ENCODE peak calls at places on chromosomes 3 and 15, in five cellular contexts. One of them, this sample, is unnamed.

GRCh38 chr3:44056446-44057240 is 185.0 kb upstream of the TOPAZ1 start:
- DNase-seq in ureter: no peak
- DNase-seq in AG20443: no peak
- DNase-seq in mesendoderm: no peak
- DNase-seq in GM12865: no peak
- DNase-seq in this sample: no peak

GRCh38 chr3:177212278-177212610 is 15.0 kb upstream of the TBL1XR1 start:
- DNase-seq in ureter: no peak
- DNase-seq in mesendoderm: no peak
- DNase-seq in AG20443: no peak
- DNase-seq in GM12865: no peak
- DNase-seq in this sample: no peak

GRCh38 chr15:35618260-35619188 is 72.6 kb upstream of the DPH6 start:
- DNase-seq in GM12865: no peak
- DNase-seq in ureter: no peak
- DNase-seq in mesendoderm: no peak
- DNase-seq in AG20443: no peak
- DNase-seq in this sample: no peak

GRCh38 chr15:79617071-79617470 is 184.9 kb downstream of the MINAR1 start:
- DNase-seq in mesendoderm: no peak
- DNase-seq in GM12865: no peak
- DNase-seq in ureter: no peak
- DNase-seq in AG20443: no peak
- DNase-seq in this sample: no peak

GRCh38 chr3:184725176-184725575 is 13.3 kb upstream of the MAGEF1 start:
- DNase-seq in ureter: no peak
- DNase-seq in AG20443: no peak
- DNase-seq in GM12865: no peak
- DNase-seq in mesendoderm: peak; percentile 46
- DNase-seq in this sample: no peak

GRCh38 chr3:196643201-196643749 is 3.8 kb downstream of the NRROS start:
- DNase-seq in GM12865: peak; percentile 95
- DNase-seq in mesendoderm: no peak
- DNase-seq in AG20443: no peak
- DNase-seq in ureter: no peak
- DNase-seq in this sample: no peak

GRCh38 chr3:147758786-147759185 is 349.6 kb downstream of the ZIC1 start:
- DNase-seq in mesendoderm: no peak
- DNase-seq in ureter: no peak
- DNase-seq in GM12865: no peak
- DNase-seq in AG20443: peak; percentile 27
- DNase-seq in this sample: peak; percentile 72

GRCh38 chr3:186070996-186071395 is 37.9 kb downstream of the ETV5 start:
- DNase-seq in mesendoderm: no peak
- DNase-seq in GM12865: no peak
- DNase-seq in AG20443: no peak
- DNase-seq in ureter: no peak
- DNase-seq in this sample: no peak

GRCh38 chr3:138845771-138846173 is 11.0 kb upstream of the PIK3CB start:
- DNase-seq in ureter: no peak
- DNase-seq in AG20443: no peak
- DNase-seq in GM12865: no peak
- DNase-seq in mesendoderm: peak; percentile 94
- DNase-seq in this sample: no peak

GRCh38 chr3:53525765-53526761 is 31.7 kb downstream of the CACNA1D start:
- DNase-seq in mesendoderm: peak; percentile 26
- DNase-seq in AG20443: no peak
- DNase-seq in ureter: no peak
- DNase-seq in GM12865: no peak
- DNase-seq in this sample: no peak

GRCh38 chr3:148149556-148149955 is 548.1 kb upstream of the AGTR1 start:
- DNase-seq in ureter: no peak
- DNase-seq in AG20443: no peak
- DNase-seq in mesendoderm: peak; percentile 93
- DNase-seq in GM12865: no peak
- DNase-seq in this sample: no peak

GRCh38 chr3:184362668-184363540 is 1.4 kb downstream of the POLR2H start:
- DNase-seq in GM12865: peak; percentile 99
- DNase-seq in ureter: peak; percentile 98
- DNase-seq in AG20443: peak; percentile 97
- DNase-seq in mesendoderm: peak; percentile 99
- DNase-seq in this sample: peak; percentile 99

GRCh38 chr3:71053495-71053894 is 530.0 kb downstream of the FOXP1 start:
- DNase-seq in mesendoderm: no peak
- DNase-seq in GM12865: no peak
- DNase-seq in AG20443: no peak
- DNase-seq in ureter: no peak
- DNase-seq in this sample: no peak

GRCh38 chr3:37984051-37984450 is 6.5 kb upstream of the VILL start:
- DNase-seq in GM12865: no peak
- DNase-seq in mesendoderm: no peak
- DNase-seq in AG20443: no peak
- DNase-seq in ureter: peak; percentile 39
- DNase-seq in this sample: peak; percentile 42

GRCh38 chr3:178385280-178385952 is 150.8 kb upstream of the KCNMB2 start:
- DNase-seq in mesendoderm: peak; percentile 48
- DNase-seq in AG20443: peak; percentile 33
- DNase-seq in ureter: no peak
- DNase-seq in GM12865: peak; percentile 35
- DNase-seq in this sample: no peak

GRCh38 chr3:161598639-161599038 is 102.0 kb downstream of the OTOL1 start:
- DNase-seq in ureter: no peak
- DNase-seq in AG20443: no peak
- DNase-seq in mesendoderm: peak; percentile 11
- DNase-seq in GM12865: no peak
- DNase-seq in this sample: no peak

GRCh38 chr15:69958494-69959134 is 139.1 kb downstream of the TLE3 start:
- DNase-seq in AG20443: no peak
- DNase-seq in ureter: peak; percentile 9
- DNase-seq in mesendoderm: peak; percentile 78
- DNase-seq in GM12865: no peak
- DNase-seq in this sample: no peak

GRCh38 chr15:77026501-77027110 is 31.7 kb downstream of the PSTPIP1 start:
- DNase-seq in AG20443: no peak
- DNase-seq in GM12865: no peak
- DNase-seq in ureter: peak; percentile 39
- DNase-seq in mesendoderm: no peak
- DNase-seq in this sample: peak; percentile 77

GRCh38 chr3:38579146-38579545 is 70.3 kb downstream of the SCN5A start:
- DNase-seq in AG20443: no peak
- DNase-seq in mesendoderm: peak; percentile 71
- DNase-seq in ureter: peak; percentile 41
- DNase-seq in GM12865: no peak
- DNase-seq in this sample: no peak

GRCh38 chr3:175495331-175495730 is 636.2 kb downstream of the NAALADL2 start:
- DNase-seq in GM12865: peak; percentile 55
- DNase-seq in ureter: no peak
- DNase-seq in mesendoderm: no peak
- DNase-seq in AG20443: no peak
- DNase-seq in this sample: no peak

GRCh38 chr15:65829150-65829764 is 37.2 kb upstream of the DENND4A start:
- DNase-seq in AG20443: no peak
- DNase-seq in ureter: no peak
- DNase-seq in mesendoderm: peak; percentile 49
- DNase-seq in GM12865: peak; percentile 61
- DNase-seq in this sample: no peak

GRCh38 chr3:18189651-18190050 is 235.5 kb downstream of the SATB1 start:
- DNase-seq in AG20443: peak; percentile 83
- DNase-seq in ureter: no peak
- DNase-seq in mesendoderm: no peak
- DNase-seq in GM12865: no peak
- DNase-seq in this sample: no peak

GRCh38 chr3:162437480-162437879 is 940.9 kb downstream of the OTOL1 start:
- DNase-seq in ureter: no peak
- DNase-seq in GM12865: no peak
- DNase-seq in mesendoderm: no peak
- DNase-seq in AG20443: no peak
- DNase-seq in this sample: no peak

GRCh38 chr3:160885791-160886286 is 129.8 kb downstream of the PPM1L start:
- DNase-seq in ureter: peak; percentile 43
- DNase-seq in AG20443: peak; percentile 10
- DNase-seq in GM12865: peak; percentile 86
- DNase-seq in mesendoderm: peak; percentile 74
- DNase-seq in this sample: no peak

GRCh38 chr3:35393916-35394315 is 245.4 kb upstream of the ARPP21 start:
- DNase-seq in GM12865: no peak
- DNase-seq in AG20443: no peak
- DNase-seq in ureter: no peak
- DNase-seq in mesendoderm: peak; percentile 25
- DNase-seq in this sample: peak; percentile 14

GRCh38 chr3:126131881-126132750 is 48.2 kb upstream of the SLC41A3 start:
- DNase-seq in GM12865: no peak
- DNase-seq in ureter: peak; percentile 41
- DNase-seq in AG20443: no peak
- DNase-seq in mesendoderm: no peak
- DNase-seq in this sample: peak; percentile 43

GRCh38 chr3:58178528-58179234 is 32.1 kb downstream of the DNASE1L3 start:
- DNase-seq in ureter: no peak
- DNase-seq in mesendoderm: no peak
- DNase-seq in AG20443: no peak
- DNase-seq in GM12865: no peak
- DNase-seq in this sample: peak; percentile 66

GRCh38 chr3:194561306-194561974 is 71.8 kb downstream of the TMEM44 start:
- DNase-seq in mesendoderm: no peak
- DNase-seq in AG20443: peak; percentile 32
- DNase-seq in GM12865: no peak
- DNase-seq in ureter: no peak
- DNase-seq in this sample: peak; percentile 71

GRCh38 chr3:150333482-150333881 is 74.6 kb upstream of the TSC22D2 start:
- DNase-seq in AG20443: no peak
- DNase-seq in GM12865: no peak
- DNase-seq in mesendoderm: peak; percentile 86
- DNase-seq in ureter: no peak
- DNase-seq in this sample: no peak

GRCh38 chr3:151460774-151461450 is at the start of gene IGSF10:
- DNase-seq in ureter: no peak
- DNase-seq in mesendoderm: no peak
- DNase-seq in GM12865: no peak
- DNase-seq in AG20443: peak; percentile 55
- DNase-seq in this sample: peak; percentile 76

GRCh38 chr15:99571299-99571698 is 5.5 kb downstream of the MEF2A start:
- DNase-seq in ureter: no peak
- DNase-seq in GM12865: peak; percentile 40
- DNase-seq in AG20443: no peak
- DNase-seq in mesendoderm: no peak
- DNase-seq in this sample: no peak

GRCh38 chr3:63905731-63906620 is 6.2 kb downstream of the SCAANT1 start:
- DNase-seq in ureter: no peak
- DNase-seq in AG20443: no peak
- DNase-seq in GM12865: no peak
- DNase-seq in mesendoderm: no peak
- DNase-seq in this sample: peak; percentile 54

GRCh38 chr3:61922118-61922517 is 360.7 kb downstream of the PTPRG start:
- DNase-seq in mesendoderm: peak; percentile 37
- DNase-seq in AG20443: no peak
- DNase-seq in GM12865: no peak
- DNase-seq in ureter: no peak
- DNase-seq in this sample: no peak

GRCh38 chr3:70531063-70531657 is 218.7 kb upstream of the MDFIC2 start:
- DNase-seq in GM12865: peak; percentile 2
- DNase-seq in mesendoderm: peak; percentile 19
- DNase-seq in AG20443: peak; percentile 43
- DNase-seq in ureter: no peak
- DNase-seq in this sample: no peak